ENCODE peak calls at places on chromosome 14, in seven cellular contexts. One of them, this sample, is unnamed. For H3K9me3, the result is how much of the 10 kb centered on the place peaks cover.

GRCh38 chr14:52363969-52364368 is 49.9 kb downstream of the PTGER2 start:
- DNase-seq in IMR-90: no peak
- DNase-seq in Peyer's patch: no peak
- DNase-seq in HCT116: no peak
- DNase-seq in ovary: no peak
- DNase-seq in testis: no peak
- DNase-seq in heart left ventricle: no peak
- DNase-seq in this sample: no peak

GRCh38 chr14:60349663-60350365 is 100.8 kb downstream of the PPM1A start:
- DNase-seq in IMR-90: peak
- DNase-seq in Peyer's patch: no peak
- DNase-seq in HCT116: peak
- DNase-seq in ovary: no peak
- DNase-seq in testis: peak
- DNase-seq in heart left ventricle: no peak
- DNase-seq in this sample: peak

GRCh38 chr14:21169587-21169986 is 13.7 kb upstream of the OR5AU1 start:
- DNase-seq in IMR-90: no peak
- DNase-seq in Peyer's patch: no peak
- DNase-seq in HCT116: no peak
- DNase-seq in ovary: no peak
- DNase-seq in testis: no peak
- DNase-seq in heart left ventricle: no peak
- DNase-seq in this sample: no peak

GRCh38 chr14:103848720-103849077 is 1.3 kb upstream of the PPP1R13B start:
- DNase-seq in IMR-90: no peak
- DNase-seq in Peyer's patch: no peak
- DNase-seq in HCT116: no peak
- DNase-seq in ovary: no peak
- DNase-seq in testis: no peak
- DNase-seq in heart left ventricle: no peak
- DNase-seq in this sample: peak

GRCh38 chr14:22974530-22975313 is 7.6 kb downstream of the AJUBA start:
- DNase-seq in IMR-90: no peak
- DNase-seq in Peyer's patch: no peak
- DNase-seq in HCT116: no peak
- DNase-seq in ovary: peak
- DNase-seq in testis: no peak
- DNase-seq in heart left ventricle: peak
- DNase-seq in this sample: no peak

GRCh38 chr14:60222820-60223219 is 26.2 kb upstream of the PPM1A start:
- DNase-seq in IMR-90: no peak
- DNase-seq in Peyer's patch: no peak
- DNase-seq in HCT116: no peak
- DNase-seq in ovary: no peak
- DNase-seq in testis: no peak
- DNase-seq in heart left ventricle: peak
- DNase-seq in this sample: no peak

GRCh38 chr14:92861856-92862807 is 60.8 kb upstream of the CHGA start:
- DNase-seq in IMR-90: no peak
- DNase-seq in Peyer's patch: no peak
- DNase-seq in HCT116: no peak
- DNase-seq in ovary: no peak
- DNase-seq in testis: no peak
- DNase-seq in heart left ventricle: no peak
- DNase-seq in this sample: no peak

GRCh38 chr14:21395450-21395849 is 11.6 kb upstream of the SUPT16H start:
- DNase-seq in IMR-90: no peak
- DNase-seq in Peyer's patch: no peak
- DNase-seq in HCT116: no peak
- DNase-seq in ovary: no peak
- DNase-seq in testis: no peak
- DNase-seq in heart left ventricle: no peak
- DNase-seq in this sample: no peak

GRCh38 chr14:63249112-63249511 is 44.9 kb downstream of the RHOJ start:
- DNase-seq in IMR-90: peak
- DNase-seq in Peyer's patch: no peak
- DNase-seq in HCT116: no peak
- DNase-seq in ovary: no peak
- DNase-seq in testis: peak
- DNase-seq in heart left ventricle: no peak
- DNase-seq in this sample: no peak

GRCh38 chr14:89365071-89365801 is 51.8 kb downstream of the FOXN3 start:
- DNase-seq in IMR-90: peak
- DNase-seq in Peyer's patch: no peak
- DNase-seq in HCT116: no peak
- DNase-seq in ovary: no peak
- DNase-seq in testis: no peak
- DNase-seq in heart left ventricle: no peak
- DNase-seq in this sample: peak

GRCh38 chr14:73633517-73634332 is 11.1 kb upstream of the DNAL1 start:
- DNase-seq in IMR-90: peak
- DNase-seq in Peyer's patch: peak
- DNase-seq in HCT116: no peak
- DNase-seq in ovary: peak
- DNase-seq in testis: peak
- DNase-seq in heart left ventricle: peak
- DNase-seq in this sample: peak

GRCh38 chr14:46279327-46279726 is 372.3 kb downstream of the RPL10L start:
- DNase-seq in IMR-90: no peak
- DNase-seq in Peyer's patch: no peak
- DNase-seq in HCT116: no peak
- DNase-seq in ovary: no peak
- DNase-seq in testis: no peak
- DNase-seq in heart left ventricle: no peak
- DNase-seq in this sample: no peak

GRCh38 chr14:89283327-89284060 is 133.5 kb downstream of the FOXN3 start:
- DNase-seq in IMR-90: no peak
- DNase-seq in Peyer's patch: no peak
- DNase-seq in HCT116: no peak
- DNase-seq in ovary: no peak
- DNase-seq in testis: no peak
- DNase-seq in heart left ventricle: no peak
- DNase-seq in this sample: no peak

GRCh38 chr14:76924363-76925151 is 98.3 kb downstream of the LRRC74A start:
- DNase-seq in IMR-90: no peak
- DNase-seq in Peyer's patch: no peak
- DNase-seq in HCT116: no peak
- DNase-seq in ovary: no peak
- DNase-seq in testis: peak
- DNase-seq in heart left ventricle: no peak
- DNase-seq in this sample: no peak

GRCh38 chr14:95432152-95433093 is 84.0 kb downstream of the SYNE3 start:
- DNase-seq in IMR-90: peak
- DNase-seq in Peyer's patch: peak
- DNase-seq in HCT116: no peak
- DNase-seq in ovary: peak
- DNase-seq in testis: peak
- DNase-seq in heart left ventricle: peak
- DNase-seq in this sample: peak

GRCh38 chr14:49686425-49686824 is 1.6 kb downstream of the POLE2 start:
- DNase-seq in IMR-90: no peak
- DNase-seq in Peyer's patch: no peak
- DNase-seq in HCT116: no peak
- DNase-seq in ovary: no peak
- DNase-seq in testis: no peak
- DNase-seq in heart left ventricle: no peak
- DNase-seq in this sample: no peak

GRCh38 chr14:49692191-49692757 is 646 bp upstream of the KLHDC1 start:
- DNase-seq in IMR-90: peak
- DNase-seq in Peyer's patch: no peak
- DNase-seq in HCT116: no peak
- DNase-seq in ovary: no peak
- DNase-seq in testis: no peak
- DNase-seq in heart left ventricle: no peak
- DNase-seq in this sample: no peak

GRCh38 chr14:49691031-49691430 is 1.9 kb upstream of the KLHDC1 start:
- DNase-seq in IMR-90: no peak
- DNase-seq in Peyer's patch: no peak
- DNase-seq in HCT116: no peak
- DNase-seq in ovary: no peak
- DNase-seq in testis: no peak
- DNase-seq in heart left ventricle: no peak
- DNase-seq in this sample: no peak

GRCh38 chr14:49688701-49689030 is 652 bp upstream of the POLE2 start:
- DNase-seq in IMR-90: no peak
- DNase-seq in Peyer's patch: no peak
- DNase-seq in HCT116: no peak
- DNase-seq in ovary: no peak
- DNase-seq in testis: no peak
- DNase-seq in heart left ventricle: no peak
- DNase-seq in this sample: no peak

DNA sequence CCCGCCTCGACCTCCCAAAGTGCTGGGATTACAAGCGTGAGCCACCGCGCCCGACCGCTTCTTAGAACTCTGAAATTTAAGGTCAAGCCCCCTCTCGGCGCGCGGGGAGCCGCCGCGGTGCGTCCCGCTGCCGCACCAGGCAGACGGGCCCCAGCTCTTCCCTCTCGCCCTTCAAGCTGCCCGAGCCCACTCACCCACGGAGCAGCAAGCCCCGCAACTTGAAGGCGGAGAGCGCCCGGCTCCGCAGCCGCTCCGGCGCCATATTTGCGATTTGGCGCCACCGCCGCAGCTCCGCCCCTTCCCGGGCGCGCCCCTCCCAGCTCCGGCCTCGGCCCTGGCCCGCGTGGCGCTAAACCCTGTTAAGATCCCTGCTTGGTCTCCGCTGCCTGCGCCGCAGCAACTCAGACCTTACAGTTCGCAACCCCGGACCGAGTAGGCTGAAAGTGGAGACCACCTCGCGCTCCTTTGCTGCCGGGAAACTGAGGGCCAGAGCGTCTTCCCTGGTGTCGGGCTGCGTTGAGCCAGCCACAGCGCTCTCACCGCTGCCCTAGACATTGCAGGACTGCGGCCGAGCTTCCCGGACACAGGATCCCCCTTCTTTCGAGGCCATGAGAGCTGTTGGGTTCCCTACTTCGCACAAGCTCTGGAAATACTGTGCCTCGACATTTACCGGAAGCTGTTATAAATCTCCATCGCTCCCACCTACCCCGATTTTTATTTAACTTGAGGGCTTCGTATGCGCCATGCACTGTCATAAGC is at the start of gene POLE2:
- DNase-seq in IMR-90: peak
- DNase-seq in Peyer's patch: peak
- DNase-seq in HCT116: peak
- DNase-seq in ovary: peak
- DNase-seq in testis: peak
- DNase-seq in heart left ventricle: peak
- DNase-seq in this sample: peak
- TF ChIP-seq POLR2A in IMR-90: no peak
- TF ChIP-seq POLR2A in Peyer's patch: no peak
- TF ChIP-seq POLR2A in HCT116: no peak
- TF ChIP-seq POLR2A in ovary: no peak
- TF ChIP-seq POLR2A in testis: no peak
- TF ChIP-seq POLR2A in heart left ventricle: peak
- TF ChIP-seq POLR2A in this sample: peak

DNA sequence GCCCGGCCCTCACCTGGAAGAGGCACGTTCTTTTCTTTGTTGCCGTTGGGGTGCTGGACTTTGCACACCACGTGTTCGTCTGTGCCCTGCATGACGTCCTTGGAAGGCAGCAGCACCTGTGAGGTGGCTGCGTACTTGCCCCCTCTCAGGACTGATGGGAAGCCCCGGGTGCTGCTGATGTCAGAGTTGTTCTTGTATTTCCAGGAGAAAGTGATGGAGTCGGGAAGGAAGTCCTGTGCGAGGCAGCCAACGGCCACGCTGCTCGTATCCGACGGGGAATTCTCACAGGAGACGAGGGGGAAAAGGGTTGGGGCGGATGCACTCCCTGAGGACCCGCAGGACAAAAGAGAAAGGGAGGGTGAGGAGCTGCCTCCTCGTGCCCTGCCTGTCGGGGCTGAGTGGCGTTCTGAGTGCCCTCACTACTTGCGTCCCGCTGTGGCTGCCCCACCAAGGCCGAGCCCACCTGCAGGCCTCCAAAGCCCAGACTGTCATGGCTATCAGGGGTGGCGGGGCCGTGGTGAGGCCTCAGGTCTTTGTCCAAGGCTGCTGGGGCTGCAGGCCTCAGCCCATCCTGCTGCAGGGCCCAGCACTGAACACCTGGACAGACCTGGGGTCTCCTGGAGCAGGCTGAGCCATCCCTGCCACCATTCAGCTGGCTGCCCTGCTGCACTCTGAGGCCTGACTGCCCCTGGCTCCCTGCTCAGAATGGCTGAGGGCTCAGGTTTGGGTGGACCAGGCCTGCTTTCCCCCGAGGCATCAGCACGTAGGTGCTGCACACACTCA is 329.7 kb downstream of the TMEM121 start:
- DNase-seq in IMR-90: no peak
- DNase-seq in Peyer's patch: peak
- DNase-seq in HCT116: no peak
- DNase-seq in ovary: peak
- DNase-seq in testis: peak
- DNase-seq in heart left ventricle: peak
- DNase-seq in this sample: peak
- H3K9me3 ChIP-seq in IMR-90: half or more
- H3K9me3 ChIP-seq in Peyer's patch: under half
- H3K9me3 ChIP-seq in HCT116: under half
- H3K9me3 ChIP-seq in ovary: under half
- H3K9me3 ChIP-seq in testis: under half
- H3K9me3 ChIP-seq in heart left ventricle: under half
- H3K9me3 ChIP-seq in this sample: under half

DNA sequence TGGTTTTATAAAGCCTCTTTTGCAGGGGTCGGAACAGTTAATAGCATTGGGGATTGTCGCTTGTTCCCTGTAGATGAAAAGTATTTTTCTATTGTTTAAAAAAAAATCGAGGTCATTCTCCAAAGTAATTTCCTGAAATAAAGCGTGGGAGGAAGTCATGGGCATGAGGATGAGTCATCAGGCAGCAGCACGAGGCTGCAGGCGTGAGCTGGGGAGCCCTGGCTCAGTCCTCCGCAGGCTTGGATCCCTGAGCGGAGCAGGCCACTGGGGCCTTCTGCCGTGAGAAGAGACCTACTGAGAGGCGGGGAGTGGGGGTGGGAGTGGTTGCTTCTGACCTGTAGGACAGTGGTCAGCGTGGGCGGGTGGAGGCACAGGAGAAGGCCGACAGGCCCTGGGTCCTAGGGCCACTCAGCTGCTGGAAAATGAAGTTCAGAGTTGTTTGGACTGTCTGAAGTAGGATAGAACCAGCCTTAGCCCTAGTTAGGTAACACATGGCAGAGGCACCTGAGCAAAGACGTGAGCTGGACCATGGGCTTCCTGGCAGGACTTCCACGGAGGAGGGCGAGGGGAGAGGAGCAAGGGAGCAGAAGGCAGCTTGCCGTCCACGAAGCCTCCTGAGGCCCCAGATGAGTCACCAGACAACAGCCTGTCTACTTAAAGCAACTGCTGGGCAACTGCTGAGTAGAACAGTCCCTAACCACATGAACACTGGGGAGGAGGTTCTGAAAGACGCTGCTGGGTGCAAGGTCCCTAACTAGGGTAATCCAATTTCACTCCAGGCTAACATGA is 21.1 kb upstream of the LGALS3 start:
- DNase-seq in IMR-90: peak
- DNase-seq in Peyer's patch: peak
- DNase-seq in HCT116: peak
- DNase-seq in ovary: peak
- DNase-seq in testis: peak
- DNase-seq in heart left ventricle: peak
- DNase-seq in this sample: peak
- H3K4me3 ChIP-seq in IMR-90: no peak
- H3K4me3 ChIP-seq in Peyer's patch: no peak
- H3K4me3 ChIP-seq in HCT116: peak
- H3K4me3 ChIP-seq in ovary: no peak
- H3K4me3 ChIP-seq in testis: no peak
- H3K4me3 ChIP-seq in heart left ventricle: no peak
- H3K4me3 ChIP-seq in this sample: no peak

GRCh38 chr14:25753130-25753529 is 703.2 kb upstream of the STXBP6 start:
- DNase-seq in IMR-90: no peak
- DNase-seq in Peyer's patch: no peak
- DNase-seq in HCT116: no peak
- DNase-seq in ovary: no peak
- DNase-seq in testis: no peak
- DNase-seq in heart left ventricle: no peak
- DNase-seq in this sample: no peak
- TF ChIP-seq POLR2A in IMR-90: no peak
- TF ChIP-seq POLR2A in Peyer's patch: no peak
- TF ChIP-seq POLR2A in HCT116: no peak
- TF ChIP-seq POLR2A in ovary: no peak
- TF ChIP-seq POLR2A in testis: no peak
- TF ChIP-seq POLR2A in heart left ventricle: no peak
- TF ChIP-seq POLR2A in this sample: no peak

This sample was measured in transverse colon.